ENCODE peak calls at places on chromosomes 13 and 19, in eight cellular contexts. R is AG04450, C is psoas muscle, L is mammary epithelial cell, F is Panc1, T is WERI-Rb-1, M is dorsolateral prefrontal cortex, E is tibial nerve. K is an unnamed sample.

GRCh38 chr13:32224916-32225315 is 90.2 kb downstream of the ZAR1L start:
- DNase-seq in C (no peak), T (no peak), R (no peak), F (no peak), M (no peak), L (no peak), E (no peak), K (no peak)

GRCh38 chr19:20367811-20368294 is 197.7 kb downstream of the ZNF737 start:
- DNase-seq in F (no peak), E (no peak), L (no peak), M (peak), C (no peak), T (peak), R (no peak), K (no peak)

GRCh38 chr19:42092350-42092749 is 16.4 kb downstream of the ZNF574 start:
- DNase-seq in F (no peak), L (peak), E (no peak), R (no peak), C (no peak), M (no peak), T (peak), K (no peak)

GRCh38 chr19:4319067-4319718 is 14.8 kb downstream of the FSD1 start:
- DNase-seq in L (no peak), C (no peak), F (no peak), R (no peak), E (no peak), M (no peak), T (no peak), K (no peak)

GRCh38 chr19:44303976-44304568 is 753 bp downstream of the ZNF235 start:
- DNase-seq in T (peak), F (no peak), R (no peak), M (no peak), E (no peak), C (no peak), L (no peak), K (no peak)

GRCh38 chr19:7497292-7497691 is 8.5 kb upstream of the PEX11G start:
- DNase-seq in M (no peak), L (no peak), E (no peak), C (no peak), T (no peak), F (no peak), R (no peak), K (no peak)

GRCh38 chr13:26469602-26470001 is 87.9 kb upstream of the WASF3 start:
- DNase-seq in M (no peak), C (no peak), T (no peak), L (no peak), E (no peak), F (no peak), R (no peak), K (no peak)

GRCh38 chr19:5804516-5805464 is at the start of gene NRTN:
- DNase-seq in M (no peak), R (no peak), L (no peak), T (peak), F (no peak), C (no peak), E (no peak), K (no peak)

GRCh38 chr13:60397693-60398437 is 845 bp downstream of the TDRD3 start:
- DNase-seq in F (no peak), E (peak), M (peak), T (peak), C (peak), L (peak), R (peak), K (peak)

GRCh38 chr13:22061371-22061805 is 390.5 kb downstream of the FGF9 start:
- DNase-seq in L (no peak), R (no peak), T (no peak), F (no peak), C (no peak), M (peak), E (no peak), K (no peak)

GRCh38 chr13:37094840-37095239 is 10.6 kb downstream of the CSNK1A1L start:
- DNase-seq in R (no peak), E (no peak), L (no peak), T (no peak), F (no peak), M (no peak), C (no peak), K (no peak)

GRCh38 chr13:22883961-22884360 is 296.8 kb upstream of the SGCG start:
- DNase-seq in R (no peak), C (no peak), E (no peak), L (no peak), F (no peak), T (no peak), M (no peak), K (no peak)

GRCh38 chr13:111090169-111090568 is 24.9 kb upstream of the ARHGEF7 start:
- DNase-seq in L (no peak), F (no peak), R (no peak), M (no peak), E (no peak), C (no peak), T (no peak), K (no peak)

GRCh38 chr13:21676611-21677021 is 5.7 kb downstream of the FGF9 start:
- DNase-seq in R (no peak), F (no peak), T (no peak), L (no peak), C (peak), M (no peak), E (no peak), K (no peak)

GRCh38 chr19:13873776-13874515 is 3.0 kb upstream of the NANOS3 start:
- DNase-seq in M (no peak), R (no peak), E (no peak), L (no peak), T (no peak), C (no peak), F (no peak), K (no peak)

GRCh38 chr19:15101479-15102082 is 5.6 kb upstream of the SYDE1 start:
- DNase-seq in T (peak), M (no peak), E (no peak), L (peak), C (no peak), F (peak), R (no peak), K (no peak)

GRCh38 chr13:73129023-73129422 is 70.2 kb downstream of the KLF5 start:
- DNase-seq in M (no peak), R (no peak), C (no peak), L (no peak), F (no peak), T (no peak), E (no peak), K (no peak)

GRCh38 chr19:16325671-16326400 is 1.2 kb downstream of the KLF2 start:
- DNase-seq in M (peak), F (no peak), R (no peak), C (peak), L (no peak), T (peak), E (no peak), K (no peak)

GRCh38 chr19:16325161-16325527 is 518 bp downstream of the KLF2 start:
- DNase-seq in M (no peak), C (peak), F (no peak), T (peak), R (no peak), L (no peak), E (no peak), K (no peak)

GRCh38 chr19:16323532-16323931 is 1.1 kb upstream of the KLF2 start:
- DNase-seq in T (no peak), F (no peak), E (no peak), L (no peak), M (no peak), C (no peak), R (no peak), K (no peak)

GRCh38 chr19:16324064-16324383 is 602 bp upstream of the KLF2 start:
- DNase-seq in M (no peak), R (no peak), C (no peak), T (no peak), E (no peak), F (no peak), L (no peak), K (no peak)

GRCh38 chr19:16324384-16325160 is at the start of gene KLF2:
- DNase-seq in C (peak), F (no peak), R (peak), T (peak), M (peak), L (peak), E (peak), K (peak)
- TF ChIP-seq CTCF in C (no peak), F (no peak), R (no peak), T (no peak), M (no peak), L (no peak), E (no peak), K (no peak)

DNA sequence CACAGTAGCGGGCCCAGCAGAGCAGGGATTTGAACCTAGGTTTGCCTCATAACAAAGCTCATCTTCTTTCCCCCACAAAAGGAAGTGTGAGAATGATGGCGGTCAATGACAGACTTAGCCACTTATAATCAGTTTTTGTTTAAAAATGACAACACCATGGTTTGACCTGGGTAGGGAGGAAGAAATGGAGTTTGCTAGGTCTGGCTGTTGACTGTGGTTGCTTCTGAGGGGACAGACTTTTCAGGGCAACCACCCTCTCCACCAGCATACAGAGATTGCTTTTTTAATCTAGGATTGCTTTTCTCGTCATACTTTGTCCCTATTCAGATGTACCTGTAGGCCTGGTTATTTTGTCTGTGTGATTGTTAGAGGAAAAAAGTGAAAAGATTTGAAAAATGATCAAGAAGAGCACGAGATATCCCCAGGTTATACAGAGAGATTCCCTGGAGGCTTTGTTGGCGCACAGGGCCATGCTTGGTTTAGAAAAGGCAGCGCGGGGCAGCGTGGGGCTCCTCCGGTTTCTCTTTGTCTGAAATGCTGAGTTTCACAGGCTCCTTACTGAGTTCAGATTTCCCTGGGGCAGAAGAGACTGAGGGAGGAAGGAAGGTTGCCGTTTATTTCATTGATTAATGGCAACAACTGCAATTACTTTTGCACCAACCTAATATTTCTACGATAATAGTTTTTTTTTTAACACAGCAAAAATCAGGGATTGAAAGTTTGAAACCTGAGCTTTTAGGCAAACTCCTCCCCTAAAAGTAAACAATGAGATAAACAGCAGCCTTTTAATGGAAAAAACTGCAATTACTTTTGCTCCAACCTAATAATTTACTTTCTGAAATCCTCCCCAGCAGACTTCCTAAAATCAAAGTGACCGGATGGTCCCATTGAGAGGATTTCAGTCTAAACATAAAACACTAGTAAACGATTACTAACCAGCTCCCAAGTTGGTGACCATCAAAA is 97.0 kb upstream of the RNF113B start:
- DNase-seq in C (no peak), M (no peak), E (no peak), F (no peak), T (no peak), R (no peak), L (no peak), K (no peak)
- H3K4me3 ChIP-seq in C (no peak), M (no peak), E (no peak), F (no peak), T (no peak), R (no peak), L (no peak), K (no peak)

DNA sequence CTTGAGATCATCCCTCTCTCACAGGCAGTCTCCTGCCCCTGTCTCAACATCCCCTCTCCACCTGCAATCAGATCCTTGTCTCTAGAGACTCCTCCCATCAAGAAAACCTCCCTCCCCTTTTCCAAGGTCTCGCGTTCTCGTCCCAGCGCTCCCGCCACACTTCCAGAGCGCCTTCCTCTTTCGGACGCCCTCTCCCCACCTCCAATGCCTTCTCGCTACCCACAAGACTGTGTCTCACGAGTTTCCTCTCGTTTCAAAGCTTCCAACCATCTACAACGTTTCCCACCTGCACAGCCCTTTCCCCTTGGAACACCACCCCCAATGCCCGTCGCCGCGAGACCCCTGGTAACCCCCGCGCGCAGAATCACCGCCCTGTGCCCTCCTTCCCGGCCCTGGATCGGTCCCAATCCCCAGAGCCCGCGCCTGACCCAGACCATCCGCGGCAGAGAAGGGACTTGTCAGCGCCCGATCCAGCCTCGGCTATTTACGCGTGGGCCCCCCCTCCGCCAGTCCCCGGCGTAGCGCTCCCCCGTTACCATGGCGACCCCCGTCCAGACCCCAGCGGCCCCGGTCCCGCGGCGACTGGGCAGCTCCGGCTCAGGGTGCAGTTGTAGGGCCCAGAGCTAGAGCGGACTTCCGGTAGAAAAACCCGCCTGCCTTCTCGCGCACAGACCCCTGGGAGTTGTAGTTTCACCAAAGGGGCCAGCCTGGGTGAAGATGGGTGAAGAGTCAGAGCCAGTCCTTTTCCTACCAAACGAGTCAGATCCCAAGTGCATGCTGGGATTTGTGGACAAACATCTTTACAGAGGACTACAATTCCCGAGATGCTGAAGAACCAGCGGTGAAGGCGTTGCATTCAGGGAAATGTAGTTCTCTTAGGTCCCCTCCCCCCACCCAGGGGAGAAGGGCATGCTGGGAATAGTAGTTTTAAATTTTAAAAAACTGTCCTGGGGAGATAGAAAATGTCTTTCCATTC is at the start of gene AP2S1:
- DNase-seq in E (peak), F (peak), M (peak), C (peak), T (peak), R (peak), L (peak), K (peak)
- TF ChIP-seq CTCF in E (no peak), F (no peak), M (no peak), C (no peak), T (no peak), R (no peak), L (no peak), K (peak)

DNA sequence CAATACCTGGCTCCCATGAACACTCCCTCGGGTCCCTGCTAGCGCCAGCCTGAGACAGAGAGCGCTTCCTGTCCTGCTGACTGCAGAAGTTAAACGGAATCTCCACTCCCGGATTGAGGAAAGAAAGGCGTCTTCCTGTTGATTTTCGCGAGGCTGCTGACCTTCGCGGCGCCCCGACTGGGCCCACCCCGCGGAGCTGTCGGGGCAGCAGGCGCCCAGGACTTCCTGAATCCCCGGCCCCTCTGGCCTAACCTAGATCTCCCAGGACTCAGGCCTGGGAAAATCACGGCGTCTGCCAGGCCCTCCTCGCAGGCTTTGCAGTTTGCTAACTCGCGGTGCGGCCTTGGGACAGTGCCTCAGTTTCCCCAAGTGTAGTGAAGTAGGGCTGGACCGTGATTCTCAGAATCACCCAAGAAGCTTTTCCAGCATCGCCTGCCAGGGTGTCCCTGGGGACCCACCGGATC is 108.8 kb downstream of the KCTD15 start:
- DNase-seq in C (peak), R (no peak), F (no peak), L (peak), M (no peak), T (no peak), E (no peak), K (no peak)
- H3K4me3 ChIP-seq in C (peak), R (peak), F (peak), L (peak), M (peak), T (no peak), E (peak), K (peak)

GRCh38 chr19:49812997-49813861 is at the start of gene FUZ:
- DNase-seq in C (peak), F (peak), R (peak), M (peak), L (peak), T (peak), E (peak), K (peak)
- TF ChIP-seq CTCF in C (no peak), F (no peak), R (peak), M (peak), L (no peak), T (peak), E (peak), K (peak)

DNA sequence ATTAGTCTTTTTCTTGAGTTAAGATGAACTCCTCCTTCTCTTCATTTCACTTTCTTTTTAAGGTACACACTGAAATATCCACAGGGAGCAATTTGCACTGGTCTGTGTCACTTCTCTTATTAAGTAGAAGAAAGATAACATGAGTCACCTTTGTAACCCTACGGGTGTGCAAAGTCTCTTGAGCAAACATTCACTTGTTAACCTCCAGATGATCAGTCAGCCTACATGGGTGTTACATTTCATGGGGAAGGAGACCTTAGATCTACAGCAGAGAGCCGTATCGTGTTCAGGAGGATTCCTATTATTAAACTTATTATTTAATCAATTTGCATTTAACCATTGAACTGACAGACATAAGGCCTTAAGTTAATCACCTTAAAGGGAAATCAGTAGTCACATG is 5.1 kb downstream of the ZNF507 start:
- DNase-seq in M (no peak), F (no peak), C (no peak), L (no peak), T (no peak), R (no peak), E (no peak), K (no peak)
- H3K4me3 ChIP-seq in M (no peak), F (no peak), C (no peak), L (no peak), T (no peak), R (no peak), E (no peak), K (no peak)

GRCh38 chr13:39815345-39816111 is 160.1 kb downstream of the COG6 start:
- DNase-seq in T (no peak), M (no peak), R (no peak), E (no peak), L (no peak), F (no peak), C (no peak), K (no peak)
- TF ChIP-seq CTCF in T (no peak), M (no peak), R (no peak), E (no peak), L (no peak), F (no peak), C (no peak), K (no peak)

K was measured in gastrocnemius medialis.